ENCODE peak calls at places on chromosomes 5 and 9, in eight cellular contexts. U, G, Y, Q, R, C, N and J are unnamed samples.

GRCh38 chr5:155081618-155082017 is 68.1 kb downstream of the KIF4B start:
- DNase-seq in U (no peak), G (no peak), Y (no peak), Q (no peak), R (no peak), C (no peak), N (no peak), J (no peak)

GRCh38 chr9:120894404-120895226 is 17.6 kb upstream of the PHF19 start:
- DNase-seq in U (no peak), G (no peak), Y (no peak), Q (no peak), R (no peak), C (no peak), N (no peak), J (no peak)

GRCh38 chr9:94478755-94479730 is 75.8 kb upstream of the PCAT7 start:
- DNase-seq in U (no peak), G (no peak), Y (no peak), Q (no peak), R (no peak), C (no peak), N (no peak), J (no peak)

GRCh38 chr5:60161340-60161934 is 267.9 kb upstream of the PDE4D start:
- DNase-seq in U (no peak), G (no peak), Y (peak), Q (no peak), R (no peak), C (no peak), N (no peak), J (no peak)

GRCh38 chr9:127923046-127923445 is 6.2 kb upstream of the ST6GALNAC4 start:
- DNase-seq in U (no peak), G (no peak), Y (no peak), Q (no peak), R (no peak), C (no peak), N (no peak), J (no peak)

GRCh38 chr5:167970002-167970401 is 321.4 kb upstream of the WWC1 start:
- DNase-seq in U (no peak), G (no peak), Y (peak), Q (no peak), R (no peak), C (no peak), N (no peak), J (no peak)

GRCh38 chr5:127070243-127070642 is 3.1 kb downstream of the C5orf63 start:
- DNase-seq in U (no peak), G (no peak), Y (no peak), Q (no peak), R (no peak), C (no peak), N (no peak), J (no peak)

GRCh38 chr5:128406863-128407262 is 131.2 kb downstream of the FBN2 start:
- DNase-seq in U (no peak), G (no peak), Y (peak), Q (no peak), R (no peak), C (no peak), N (no peak), J (no peak)

GRCh38 chr5:119329701-119330100 is 26.1 kb upstream of the TNFAIP8 start:
- DNase-seq in U (no peak), G (no peak), Y (peak), Q (no peak), R (no peak), C (peak), N (no peak), J (no peak)

GRCh38 chr5:174510771-174511453 is 213.5 kb upstream of the MSX2 start:
- DNase-seq in U (no peak), G (no peak), Y (no peak), Q (no peak), R (no peak), C (no peak), N (no peak), J (no peak)

GRCh38 chr5:180380856-180381255 is 27.7 kb upstream of the GFPT2 start:
- DNase-seq in U (no peak), G (no peak), Y (no peak), Q (no peak), R (no peak), C (peak), N (no peak), J (no peak)

GRCh38 chr9:20563917-20564316 is 58.4 kb downstream of the MLLT3 start:
- DNase-seq in U (no peak), G (no peak), Y (no peak), Q (no peak), R (no peak), C (no peak), N (no peak), J (no peak)

GRCh38 chr5:52469420-52469819 is 318.3 kb upstream of the ITGA1 start:
- DNase-seq in U (no peak), G (no peak), Y (no peak), Q (no peak), R (no peak), C (no peak), N (no peak), J (no peak)

GRCh38 chr5:151086905-151087360 is 6.1 kb upstream of the TNIP1 start:
- DNase-seq in U (peak), G (no peak), Y (peak), Q (no peak), R (no peak), C (no peak), N (no peak), J (no peak)
- TF ChIP-seq POLR2A in U (no peak), G (no peak), Y (no peak), Q (no peak), R (no peak), C (no peak), N (no peak), J (no peak)

DNA sequence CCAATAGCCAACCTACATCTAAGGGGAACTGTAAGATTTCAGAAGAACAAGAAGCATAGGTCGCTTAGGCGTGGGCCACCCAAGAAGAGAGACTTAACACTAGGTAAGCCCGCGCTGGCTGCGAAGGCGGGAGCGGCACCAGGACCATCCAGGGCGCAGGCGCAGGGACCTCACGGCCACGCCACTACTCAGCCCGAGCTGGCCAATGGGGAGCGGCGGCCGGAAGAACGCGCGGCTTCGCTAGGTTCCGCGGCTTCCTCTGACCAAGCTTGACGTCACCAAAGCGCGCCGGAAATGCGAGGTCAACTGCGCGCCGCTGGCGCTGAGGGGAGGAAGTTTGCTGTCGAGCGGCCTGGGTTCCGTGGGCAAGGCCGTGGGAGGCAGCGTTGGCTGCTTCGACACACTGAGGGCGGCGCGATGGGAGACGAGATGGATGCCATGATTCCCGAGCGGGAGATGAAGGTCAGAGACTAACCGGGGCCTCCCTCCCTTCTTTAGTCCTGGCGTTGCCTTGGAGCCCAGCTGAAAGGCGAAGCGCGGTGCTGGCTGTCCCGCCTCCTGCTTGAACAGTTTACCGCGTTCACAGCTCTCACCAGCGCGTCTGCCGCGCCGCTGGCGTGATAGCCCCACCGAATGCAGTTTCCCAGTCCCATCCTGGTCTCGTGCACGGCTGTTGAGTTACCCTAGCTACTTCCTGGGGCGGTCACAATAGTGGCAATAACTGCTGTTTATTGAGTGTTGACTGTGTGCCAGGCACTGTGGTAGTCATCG is at the start of gene NUP214:
- DNase-seq in U (peak), G (peak), Y (peak), Q (peak), R (peak), C (peak), N (peak), J (peak)
- TF ChIP-seq POLR2A in U (peak), G (peak), Y (peak), Q (no peak), R (peak), C (peak), N (peak), J (peak)

DNA sequence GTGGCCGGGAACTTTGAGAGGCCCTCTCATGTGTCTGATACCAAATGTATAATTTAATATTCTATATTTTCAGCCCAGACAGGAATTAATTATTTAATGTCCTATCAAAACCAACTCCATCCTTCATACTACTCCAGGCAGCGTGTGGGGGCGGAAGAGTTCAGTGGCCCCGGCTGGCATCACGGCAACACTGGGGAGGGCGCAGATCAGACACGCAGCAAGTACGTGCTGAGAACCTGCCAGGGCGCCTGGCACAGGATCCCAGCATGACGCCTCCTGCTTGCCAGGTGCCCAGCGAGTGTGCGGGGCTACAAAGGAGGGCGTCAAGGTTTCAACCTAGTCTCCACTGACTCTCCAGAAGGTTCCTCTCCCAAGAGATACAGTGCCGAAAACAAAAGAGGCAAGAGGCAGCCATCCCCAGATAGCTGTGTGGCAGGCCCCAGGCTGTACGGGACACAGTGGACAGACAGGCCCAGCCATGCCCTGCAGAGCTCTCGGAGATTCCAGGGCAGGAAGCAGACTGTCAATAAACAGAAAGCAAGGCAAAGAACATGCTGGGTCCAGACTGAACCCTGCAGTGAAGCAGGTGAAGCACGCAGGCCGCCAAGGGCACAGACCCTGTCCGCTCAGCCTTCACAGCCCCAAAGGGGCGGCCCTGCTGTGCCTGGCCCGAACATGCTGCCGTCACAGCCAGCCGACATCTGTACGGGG is 110.3 kb downstream of the VAV2 start:
- DNase-seq in U (no peak), G (peak), Y (no peak), Q (no peak), R (no peak), C (no peak), N (no peak), J (no peak)
- TF ChIP-seq POLR2A in U (no peak), G (no peak), Y (no peak), Q (no peak), R (no peak), C (no peak), N (no peak), J (no peak)

DNA sequence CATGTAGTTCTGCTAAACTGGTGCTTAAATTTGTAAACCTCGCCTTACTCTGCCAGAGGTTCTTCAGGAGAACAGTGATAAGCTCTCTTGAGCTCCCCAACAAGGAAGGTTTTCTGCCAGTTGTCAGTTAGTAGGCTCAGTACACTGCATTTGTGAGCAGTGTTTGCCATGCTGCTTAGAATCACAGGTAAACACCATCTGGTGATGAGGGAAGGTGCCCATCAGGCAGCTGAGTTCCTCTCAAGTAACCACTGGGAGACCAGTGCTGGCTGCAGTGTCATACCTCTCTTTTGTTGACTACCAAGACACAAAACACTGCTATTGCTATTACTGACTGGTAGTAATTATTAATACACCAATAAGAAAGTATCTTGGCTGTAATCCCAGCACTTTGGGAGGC is 186.2 kb upstream of the OTULINL start:
- DNase-seq in U (no peak), G (no peak), Y (no peak), Q (no peak), R (no peak), C (no peak), N (no peak), J (no peak)
- TF ChIP-seq POLR2A in U (no peak), G (no peak), Y (no peak), Q (no peak), R (no peak), C (no peak), N (no peak), J (no peak)